ENCODE peak calls at places on chromosome 1, in four cellular contexts. E, T, A and Z are unnamed samples.

GRCh38 chr1:109161836-109162606 is 48.1 kb downstream of the ELAPOR1 start:
- DNase-seq in E (no peak), T (no peak), A (no peak), Z (peak; percentile 48)

GRCh38 chr1:46819335-46819734 is 20.5 kb downstream of the CYP4B1 start:
- DNase-seq in E (no peak), T (no peak), A (no peak), Z (no peak)

GRCh38 chr1:8481650-8482380 is 163.9 kb downstream of the SLC45A1 start:
- DNase-seq in E (no peak), T (no peak), A (no peak), Z (no peak)

GRCh38 chr1:239914827-239915231 is 176.9 kb upstream of the FMN2 start:
- DNase-seq in E (no peak), T (no peak), A (no peak), Z (no peak)

GRCh38 chr1:153527023-153527724 is 8.6 kb downstream of the S100A6 start:
- DNase-seq in E (no peak), T (no peak), A (no peak), Z (no peak)

GRCh38 chr1:35287807-35288640 is 19.5 kb downstream of the ZMYM4 start:
- DNase-seq in E (no peak), T (no peak), A (no peak), Z (no peak)

GRCh38 chr1:41215623-41216022 is 26.5 kb downstream of the SCMH1 start:
- DNase-seq in E (no peak), T (no peak), A (no peak), Z (no peak)

GRCh38 chr1:222736972-222737371 is at the start of gene FAM177B:
- DNase-seq in E (no peak), T (no peak), A (no peak), Z (no peak)

GRCh38 chr1:91605566-91605965 is 104.9 kb downstream of the CDC7 start:
- DNase-seq in E (no peak), T (no peak), A (no peak), Z (no peak)

GRCh38 chr1:165073402-165074007 is 283.0 kb downstream of the LMX1A start:
- DNase-seq in E (peak; percentile 9), T (no peak), A (no peak), Z (no peak)

GRCh38 chr1:29638281-29638680 is 402.0 kb downstream of the PTPRU start:
- DNase-seq in E (no peak), T (no peak), A (no peak), Z (no peak)

GRCh38 chr1:113981962-113982931 is 3.0 kb downstream of the OLFML3 start:
- DNase-seq in E (no peak), T (no peak), A (no peak), Z (no peak)

GRCh38 chr1:47624531-47624930 is 186.7 kb downstream of the FOXD2 start:
- DNase-seq in E (no peak), T (no peak), A (no peak), Z (peak; percentile 22)

GRCh38 chr1:33055210-33055991 is 18.7 kb upstream of the AK2 start:
- DNase-seq in E (peak; percentile 38), T (peak; percentile 61), A (peak; percentile 4), Z (peak; percentile 42)

GRCh38 chr1:201013991-201014815 is 9.3 kb downstream of the KIF21B start:
- DNase-seq in E (no peak), T (peak; percentile 46), A (no peak), Z (no peak)

GRCh38 chr1:20426923-20427322 is 59.1 kb downstream of the CAMK2N1 start:
- DNase-seq in E (no peak), T (no peak), A (no peak), Z (no peak)